ENCODE peak calls at places on chromosomes 3 and 15, in six cellular contexts. C is IMR-90; G is iris pigment epithelial cell; E is activated naive CD4-positive, alpha-beta T cell; S is NB4; Z is right cardiac atrium. M is an unnamed sample.

GRCh38 chr3:120203016-120203415 is 82.0 kb downstream of the GPR156 start:
- DNase-seq in C (peak; percentile 78), G (peak; percentile 87), E (no peak), S (peak; percentile 72), Z (no peak), M (no peak)

GRCh38 chr3:32602206-32602605 is 31.5 kb upstream of the DYNC1LI1 start:
- DNase-seq in C (no peak), G (no peak), E (no peak), S (no peak), Z (no peak), M (no peak)

GRCh38 chr3:5304188-5304587 is 116.7 kb downstream of the EDEM1 start:
- DNase-seq in C (no peak), G (no peak), E (no peak), S (no peak), Z (no peak), M (no peak)

GRCh38 chr3:180277036-180277435 is 240.3 kb upstream of the PEX5L start:
- DNase-seq in C (peak; percentile 42), G (no peak), E (no peak), S (no peak), Z (no peak), M (no peak)

GRCh38 chr15:56469484-56469883 is 4.5 kb upstream of the MNS1 start:
- DNase-seq in C (no peak), G (no peak), E (no peak), S (peak; percentile 62), Z (no peak), M (no peak)

GRCh38 chr15:77063249-77063648 is 7.7 kb downstream of the TSPAN3 start:
- DNase-seq in C (no peak), G (no peak), E (no peak), S (no peak), Z (no peak), M (no peak)

GRCh38 chr3:126340596-126340942 is 16.6 kb downstream of the KLF15 start:
- DNase-seq in C (no peak), G (no peak), E (no peak), S (no peak), Z (no peak), M (no peak)

GRCh38 chr15:44136991-44137477 is 58.0 kb downstream of the FRMD5 start:
- DNase-seq in C (no peak), G (no peak), E (no peak), S (no peak), Z (no peak), M (no peak)

GRCh38 chr3:105867690-105868449 is 942 bp downstream of the CBLB start:
- DNase-seq in C (no peak), G (no peak), E (no peak), S (no peak), Z (no peak), M (peak; percentile 28)

GRCh38 chr3:187689984-187690383 is 12.4 kb downstream of the RTP2 start:
- DNase-seq in C (peak; percentile 60), G (peak; percentile 66), E (no peak), S (no peak), Z (no peak), M (no peak)

GRCh38 chr3:60756231-60756630 is 495.0 kb downstream of the FHIT start:
- DNase-seq in C (no peak), G (no peak), E (no peak), S (no peak), Z (no peak), M (no peak)

GRCh38 chr3:30372837-30373236 is 233.6 kb upstream of the TGFBR2 start:
- DNase-seq in C (no peak), G (no peak), E (no peak), S (no peak), Z (no peak), M (no peak)

GRCh38 chr3:186021673-186022362 is 84.0 kb upstream of the TRA2B start:
- DNase-seq in C (peak; percentile 95), G (peak; percentile 93), E (no peak), S (no peak), Z (no peak), M (peak; percentile 75)

GRCh38 chr15:57726411-57726810 is 19.9 kb downstream of the POLR2M start:
- DNase-seq in C (peak; percentile 53), G (peak; percentile 23), E (no peak), S (no peak), Z (no peak), M (no peak)